ENCODE peak calls at places on chromosome 1, in ten cellular contexts. L is LoVo; O is SHP77; D is NT2/D1; M is activated CD4-positive, alpha-beta T cell treated with anti-CD3 and anti-CD28 coated beads, Interleukin-2, amount 50 U/mL, for 24 hours; A is astrocyte of the cerebellum; C is HFFc6; S is GM23248; W is tibial artery; F is fibroblast of lung. I is an unnamed sample.

GRCh38 chr1:177585492-177586220 is 384.2 kb downstream of the SEC16B start:
- DNase-seq in S (peak), C (no peak), D (no peak), M (no peak), O (no peak), W (no peak), A (no peak), F (no peak), L (no peak), I (no peak)

GRCh38 chr1:3536395-3536794 is 74.9 kb downstream of the MEGF6 start:
- DNase-seq in C (no peak), F (no peak), O (no peak), M (no peak), W (no peak), S (no peak), L (no peak), D (no peak), A (no peak), I (no peak)

GRCh38 chr1:20100632-20101355 is 18.5 kb downstream of the PLA2G2D start:
- DNase-seq in M (peak), O (no peak), F (peak), D (no peak), L (peak), W (no peak), C (peak), A (peak), S (peak), I (peak)

GRCh38 chr1:233293556-233294446 is 1.7 kb downstream of the PCNX2 start:
- DNase-seq in C (no peak), A (no peak), S (peak), W (no peak), L (no peak), O (no peak), D (no peak), M (no peak), F (peak), I (no peak)

GRCh38 chr1:33036051-33036525 is 595 bp downstream of the AK2 start:
- DNase-seq in C (peak), L (peak), A (no peak), F (no peak), M (no peak), S (peak), O (no peak), D (no peak), W (no peak), I (no peak)

GRCh38 chr1:105934806-105935205 is 1121.7 kb upstream of the PRMT6 start:
- DNase-seq in W (no peak), C (no peak), S (no peak), O (no peak), A (no peak), D (no peak), M (no peak), L (no peak), F (no peak), I (no peak)

GRCh38 chr1:201774224-201774982 is 54.6 kb upstream of the IPO9 start:
- DNase-seq in A (no peak), D (no peak), O (no peak), W (no peak), L (no peak), M (no peak), C (peak), F (peak), S (peak), I (no peak)

GRCh38 chr1:44327679-44328491 is 27.2 kb downstream of the ERI3 start:
- DNase-seq in W (peak), C (peak), M (no peak), F (peak), A (peak), S (peak), O (peak), D (peak), L (peak), I (peak)

GRCh38 chr1:229155472-229155871 is 115.4 kb upstream of the RAB4A start:
- DNase-seq in F (no peak), A (no peak), D (no peak), L (no peak), W (no peak), O (no peak), M (no peak), C (no peak), S (no peak), I (no peak)

GRCh38 chr1:159889202-159889601 is 10.8 kb downstream of the CFAP45 start:
- DNase-seq in F (no peak), S (no peak), D (no peak), W (no peak), A (no peak), O (no peak), L (no peak), C (no peak), M (no peak), I (no peak)

GRCh38 chr1:143611159-143611558 is 360.6 kb downstream of the FAM72C start:
- DNase-seq in C (peak), W (no peak), S (peak), M (no peak), L (no peak), D (no peak), O (no peak), A (no peak), F (no peak), I (no peak)

GRCh38 chr1:170010443-170010842 is 64.1 kb downstream of the KIFAP3 start:
- DNase-seq in L (peak), W (peak), D (peak), S (peak), F (peak), M (no peak), O (no peak), A (peak), C (peak), I (peak)

GRCh38 chr1:150548632-150549495 is at the start of gene ADAMTSL4:
- DNase-seq in O (peak), D (no peak), W (peak), A (no peak), S (peak), M (no peak), F (peak), C (peak), L (peak), I (no peak)

GRCh38 chr1:58755468-58755872 is 28.4 kb downstream of the JUN start:
- DNase-seq in L (peak), A (peak), W (peak), S (peak), D (peak), F (peak), C (peak), M (peak), O (no peak), I (peak)

GRCh38 chr1:60279798-60280197 is 206.2 kb upstream of the C1orf87 start:
- DNase-seq in M (no peak), S (peak), L (no peak), W (no peak), F (peak), A (no peak), C (peak), D (no peak), O (no peak), I (no peak)

GRCh38 chr1:21894034-21894881 is 42.9 kb downstream of the HSPG2 start:
- DNase-seq in L (no peak), W (no peak), F (no peak), M (no peak), D (no peak), O (no peak), C (no peak), A (no peak), S (no peak), I (no peak)

GRCh38 chr1:199399996-199400714 is 627.4 kb upstream of the NR5A2 start:
- DNase-seq in C (no peak), A (no peak), O (no peak), D (no peak), S (no peak), L (no peak), M (no peak), W (no peak), F (no peak), I (no peak)

GRCh38 chr1:227949341-227949921 is 1.7 kb upstream of the WNT9A start:
- DNase-seq in C (no peak), W (no peak), D (no peak), A (no peak), L (no peak), S (no peak), F (no peak), O (no peak), M (no peak), I (no peak)

GRCh38 chr1:46492871-46493270 is 3.2 kb downstream of the DMBX1 start:
- DNase-seq in A (no peak), S (no peak), M (no peak), L (no peak), C (no peak), W (no peak), O (no peak), F (no peak), D (no peak), I (no peak)

GRCh38 chr1:113886417-113887391 is 677 bp downstream of the BCL2L15 start:
- DNase-seq in D (no peak), F (no peak), W (no peak), M (no peak), O (no peak), S (no peak), A (no peak), C (no peak), L (no peak), I (no peak)

GRCh38 chr1:3306583-3307285 is 147.7 kb upstream of the ARHGEF16 start:
- DNase-seq in S (peak), O (no peak), A (peak), L (peak), D (no peak), W (no peak), M (no peak), C (peak), F (peak), I (no peak)

GRCh38 chr1:1082239-1083180 is 8.4 kb upstream of the RNF223 start:
- DNase-seq in A (no peak), F (no peak), O (no peak), S (no peak), W (peak), L (no peak), M (no peak), D (no peak), C (no peak), I (no peak)

GRCh38 chr1:118788372-118788955 is 199.7 kb downstream of the TBX15 start:
- DNase-seq in O (peak), S (peak), C (peak), L (peak), F (peak), W (no peak), A (peak), D (no peak), M (no peak), I (peak)

GRCh38 chr1:187621961-187622360 is 793.2 kb downstream of the PLA2G4A start:
- DNase-seq in M (no peak), F (peak), A (peak), S (peak), W (no peak), L (no peak), C (no peak), O (no peak), D (no peak), I (peak)

GRCh38 chr1:206685256-206685748 is 597 bp downstream of the MAPKAPK2 start:
- DNase-seq in A (no peak), F (no peak), S (peak), D (no peak), M (no peak), O (no peak), W (no peak), C (peak), L (no peak), I (no peak)

GRCh38 chr1:197922070-197922390 is 4.9 kb downstream of the LHX9 start:
- DNase-seq in F (no peak), O (no peak), M (no peak), A (no peak), C (no peak), D (no peak), L (no peak), S (no peak), W (no peak), I (no peak)

GRCh38 chr1:219745070-219745469 is 132.2 kb upstream of the ZC3H11B start:
- DNase-seq in F (peak), L (no peak), D (no peak), O (no peak), W (no peak), S (no peak), C (no peak), M (no peak), A (no peak), I (no peak)

GRCh38 chr1:234893359-234893724 is 235.3 kb downstream of the TOMM20 start:
- DNase-seq in D (no peak), L (no peak), F (no peak), M (no peak), A (no peak), W (no peak), O (no peak), C (no peak), S (no peak), I (no peak)

GRCh38 chr1:80251591-80251990 is 1245.1 kb upstream of the ADGRL4 start:
- DNase-seq in M (no peak), A (no peak), D (no peak), C (no peak), W (no peak), O (no peak), L (no peak), F (no peak), S (no peak), I (peak)

GRCh38 chr1:192311281-192311680 is 5.5 kb upstream of the RGS21 start:
- DNase-seq in M (no peak), C (peak), F (peak), O (peak), A (peak), S (peak), D (peak), W (no peak), L (peak), I (peak)

GRCh38 chr1:15676688-15677661 is 7.1 kb upstream of the PLEKHM2 start:
- DNase-seq in L (no peak), F (no peak), O (no peak), S (no peak), W (no peak), A (no peak), D (no peak), C (no peak), M (no peak), I (no peak)

GRCh38 chr1:27154991-27155781 is at the start of gene SLC9A1:
- DNase-seq in W (peak), O (peak), M (peak), A (peak), L (peak), D (peak), F (peak), S (peak), C (peak), I (peak)